ENCODE peak calls at places on chromosomes 16 and 17, in five cellular contexts. D is IMR-90; K is non-pigmented ciliary epithelial cell; M is Caki2; J is activated naive CD4-positive, alpha-beta T cell treated with Interleukin-2 at 50 U/mL for 16 hours. W is an unnamed sample.

GRCh38 chr17:45248132-45248936 is 13.6 kb downstream of the SPATA32 start:
- DNase-seq in D (no peak), K (no peak), M (no peak), J (peak), W (peak)

GRCh38 chr17:2796164-2797140 is at the start of gene RAP1GAP2:
- DNase-seq in D (no peak), K (no peak), M (no peak), J (peak), W (no peak)

GRCh38 chr17:48604770-48605329 is at the start of gene HOXB6:
- DNase-seq in D (no peak), K (no peak), M (peak), J (no peak), W (peak)

GRCh38 chr16:86495357-86495701 is 15.0 kb upstream of the FOXF1 start:
- DNase-seq in D (no peak), K (no peak), M (no peak), J (no peak), W (no peak)

GRCh38 chr16:79899316-79900110 is 299.0 kb upstream of the MAF start:
- DNase-seq in D (no peak), K (no peak), M (peak), J (no peak), W (no peak)

GRCh38 chr17:50824429-50824828 is 11.0 kb upstream of the WFIKKN2 start:
- DNase-seq in D (no peak), K (no peak), M (no peak), J (no peak), W (no peak)

GRCh38 chr16:71499775-71500364 is 10.7 kb upstream of the ZNF19 start:
- DNase-seq in D (peak), K (peak), M (peak), J (peak), W (peak)

GRCh38 chr16:466651-467050 is 41.2 kb downstream of the RAB11FIP3 start:
- DNase-seq in D (no peak), K (no peak), M (no peak), J (no peak), W (no peak)

GRCh38 chr17:70613681-70614080 is 444.3 kb downstream of the KCNJ2 start:
- DNase-seq in D (no peak), K (no peak), M (no peak), J (no peak), W (no peak)

GRCh38 chr16:67283039-67283825 is 3.9 kb downstream of the PLEKHG4 start:
- DNase-seq in D (peak), K (no peak), M (peak), J (no peak), W (peak)

GRCh38 chr17:42068979-42069378 is 18.6 kb upstream of the C17orf113 start:
- DNase-seq in D (no peak), K (no peak), M (no peak), J (no peak), W (no peak)

GRCh38 chr17:57577751-57578607 is 167.1 kb downstream of the CCDC182 start:
- DNase-seq in D (peak), K (peak), M (no peak), J (no peak), W (peak)

GRCh38 chr16:87922250-87922871 is 14.0 kb downstream of the CA5A start:
- DNase-seq in D (no peak), K (no peak), M (no peak), J (no peak), W (no peak)

GRCh38 chr17:30296499-30297038 is 4.8 kb upstream of the BLMH start:
- DNase-seq in D (no peak), K (no peak), M (peak), J (no peak), W (no peak)

GRCh38 chr17:6393368-6393952 is 41.5 kb downstream of the AIPL1 start:
- DNase-seq in D (no peak), K (no peak), M (no peak), J (no peak), W (no peak)

GRCh38 chr17:74408830-74409229 is 23.1 kb upstream of the GPRC5C start:
- DNase-seq in D (no peak), K (no peak), M (no peak), J (no peak), W (no peak)

GRCh38 chr17:43126911-43127290 is 1.7 kb upstream of the BRCA1 start:
- DNase-seq in D (no peak), K (no peak), M (no peak), J (no peak), W (no peak)

GRCh38 chr16:64695684-64696083 is 426.2 kb downstream of the CDH11 start:
- DNase-seq in D (no peak), K (no peak), M (no peak), J (no peak), W (no peak)

GRCh38 chr17:21360048-21360447 is 16.1 kb upstream of the KCNJ12 start:
- DNase-seq in D (no peak), K (no peak), M (no peak), J (no peak), W (no peak)

GRCh38 chr16:81668243-81669097 is 110.6 kb upstream of the PLCG2 start:
- DNase-seq in D (no peak), K (no peak), M (no peak), J (no peak), W (no peak)

GRCh38 chr17:56592487-56593072 is 919 bp upstream of the NOG start:
- DNase-seq in D (peak), K (no peak), M (peak), J (peak), W (peak)

GRCh38 chr17:78014651-78015050 is 56.1 kb downstream of the TNRC6C start:
- DNase-seq in D (no peak), K (no peak), M (no peak), J (no peak), W (no peak)

GRCh38 chr17:34979153-34979552 is 1.2 kb upstream of the LIG3 start:
- DNase-seq in D (no peak), K (no peak), M (no peak), J (no peak), W (no peak)

GRCh38 chr16:81073560-81074330 is 3.3 kb downstream of the C16orf46 start:
- DNase-seq in D (no peak), K (no peak), M (no peak), J (no peak), W (no peak)

GRCh38 chr17:17433260-17433659 is 43.5 kb upstream of the MED9 start:
- DNase-seq in D (peak), K (no peak), M (no peak), J (no peak), W (no peak)

W was measured in kidney glomerular epithelial cell.